ENCODE peak calls at places on chromosome 4, in five cellular contexts. J is cardiac muscle cell, C is choroid plexus epithelial cell, K is astrocyte of the cerebellum, Q is heart left ventricle. Y is an unnamed sample.
A peak's percentile ranks its signal among the peaks of the same experiment; 100 is the strongest.

GRCh38 chr4:162506253-162506652 is 342.5 kb upstream of the FSTL5 start:
- DNase-seq in J (peak; percentile 58), C (peak; percentile 80), K (peak; percentile 71), Q (no peak), Y (no peak)

GRCh38 chr4:38075370-38076152 is 115.4 kb downstream of the PTTG2 start:
- DNase-seq in J (peak; percentile 54), C (peak; percentile 61), K (no peak), Q (peak; percentile 44), Y (no peak)

GRCh38 chr4:113325876-113326615 is 276.6 kb downstream of the ANK2 start:
- DNase-seq in J (no peak), C (no peak), K (no peak), Q (no peak), Y (no peak)

GRCh38 chr4:106444557-106444956 is 76.0 kb upstream of the GIMD1 start:
- DNase-seq in J (no peak), C (peak; percentile 60), K (peak; percentile 77), Q (no peak), Y (no peak)

GRCh38 chr4:73520821-73521220 is 39.3 kb downstream of the AFM start:
- DNase-seq in J (peak; percentile 93), C (peak; percentile 84), K (peak; percentile 75), Q (no peak), Y (no peak)

GRCh38 chr4:148240241-148240640 is 202.0 kb downstream of the NR3C2 start:
- DNase-seq in J (no peak), C (no peak), K (no peak), Q (no peak), Y (no peak)

GRCh38 chr4:5722328-5722727 is 11.3 kb downstream of the EVC start:
- DNase-seq in J (no peak), C (no peak), K (no peak), Q (no peak), Y (peak; percentile 99)

GRCh38 chr4:85854543-85854942 is 379.6 kb downstream of the ARHGAP24 start:
- DNase-seq in J (no peak), C (no peak), K (no peak), Q (peak; percentile 15), Y (no peak)

GRCh38 chr4:80197132-80197573 is at the start of gene PRDM8:
- DNase-seq in J (no peak), C (no peak), K (no peak), Q (no peak), Y (no peak)

GRCh38 chr4:1239141-1239948 is 9.6 kb downstream of the CTBP1 start:
- DNase-seq in J (no peak), C (no peak), K (no peak), Q (no peak), Y (no peak)

GRCh38 chr4:97548943-97549583 is 594.2 kb downstream of the STPG2 start:
- DNase-seq in J (no peak), C (peak; percentile 30), K (no peak), Q (no peak), Y (no peak)

GRCh38 chr4:105988671-105989070 is 93.4 kb downstream of the NPNT start:
- DNase-seq in J (no peak), C (no peak), K (no peak), Q (no peak), Y (no peak)

GRCh38 chr4:132592340-132592739 is 556.8 kb upstream of the PCDH10 start:
- DNase-seq in J (no peak), C (no peak), K (no peak), Q (no peak), Y (no peak)

GRCh38 chr4:187118731-187119130 is 395.1 kb upstream of the FAT1 start:
- DNase-seq in J (no peak), C (no peak), K (no peak), Q (no peak), Y (no peak)

GRCh38 chr4:78542373-78542772 is 9.2 kb upstream of the ANXA3 start:
- DNase-seq in J (peak; percentile 62), C (peak; percentile 61), K (no peak), Q (no peak), Y (no peak)

GRCh38 chr4:101277661-101278060 is 69.7 kb downstream of the PPP3CA start:
- DNase-seq in J (peak; percentile 62), C (peak; percentile 72), K (peak; percentile 15), Q (no peak), Y (no peak)

GRCh38 chr4:5956285-5957021 is 61.8 kb downstream of the C4orf50 start:
- DNase-seq in J (no peak), C (no peak), K (no peak), Q (peak; percentile 23), Y (no peak)

GRCh38 chr4:149112109-149112508 is 669.9 kb upstream of the NR3C2 start:
- DNase-seq in J (no peak), C (no peak), K (no peak), Q (no peak), Y (no peak)

GRCh38 chr4:42399393-42399792 is 2.1 kb downstream of the SHISA3 start:
- DNase-seq in J (peak; percentile 14), C (no peak), K (no peak), Q (no peak), Y (no peak)

GRCh38 chr4:42397256-42397634 is at the start of gene SHISA3:
- DNase-seq in J (peak; percentile 65), C (no peak), K (no peak), Q (no peak), Y (no peak)

GRCh38 chr4:42398448-42399355 is 1.4 kb downstream of the SHISA3 start:
- DNase-seq in J (peak; percentile 13), C (no peak), K (no peak), Q (no peak), Y (no peak)

GRCh38 chr4:42396361-42397255 is 680 bp upstream of the SHISA3 start:
- DNase-seq in J (peak; percentile 45), C (no peak), K (no peak), Q (no peak), Y (no peak)

DNA sequence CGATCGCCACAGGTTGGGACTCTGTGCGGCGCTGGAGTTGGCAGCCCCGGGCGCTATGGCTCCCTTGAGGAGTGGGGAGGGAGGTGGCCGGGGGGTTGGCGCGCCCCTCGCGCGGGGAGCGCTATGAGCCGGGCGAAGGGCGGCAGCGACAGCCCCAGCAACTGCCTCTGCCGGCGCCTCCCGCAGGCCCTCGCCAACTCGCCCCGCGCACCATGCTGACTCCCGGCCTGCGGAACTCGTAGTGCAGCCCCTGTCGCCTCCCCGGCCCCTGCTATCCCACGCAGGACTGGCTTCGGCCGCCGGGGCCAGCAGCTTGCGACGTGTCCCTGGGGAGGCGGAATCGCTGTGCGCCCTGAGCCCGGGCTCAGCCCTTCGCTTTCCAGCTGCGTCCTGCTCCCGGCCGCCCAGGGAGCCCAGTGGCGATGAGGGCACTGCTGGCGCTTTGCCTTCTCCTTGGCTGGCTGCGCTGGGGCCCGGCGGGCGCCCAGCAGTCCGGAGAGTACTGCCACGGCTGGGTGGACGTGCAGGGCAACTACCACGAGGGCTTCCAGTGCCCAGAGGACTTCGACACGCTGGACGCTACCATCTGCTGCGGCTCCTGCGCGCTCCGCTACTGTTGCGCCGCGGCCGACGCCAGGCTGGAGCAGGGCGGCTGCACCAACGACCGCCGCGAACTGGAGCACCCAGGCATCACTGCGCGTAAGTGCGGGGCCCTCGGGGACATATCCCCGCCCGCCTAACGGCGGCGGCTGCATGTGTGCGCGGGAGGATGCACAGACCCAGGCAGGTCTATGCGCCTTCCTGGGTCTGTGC is 553 bp downstream of the SHISA3 start:
- DNase-seq in J (peak; percentile 49), C (no peak), K (no peak), Q (no peak), Y (no peak)
- H3K4me3 ChIP-seq in J (peak overlapping the region; percentile 31), C (peak overlapping the region; percentile 30), K (peak overlapping the region; percentile 48), Q (peak overlapping the region; percentile 64), Y (peak overlapping the region; percentile 64)

GRCh38 chr4:76108467-76109181 is 34.1 kb downstream of the ART3 start:
- DNase-seq in J (peak; percentile 48), C (peak; percentile 35), K (no peak), Q (no peak), Y (no peak)
- TF ChIP-seq CTCF in J (no peak), C (no peak), K (no peak), Q (no peak), Y (peak; percentile 30)

DNA sequence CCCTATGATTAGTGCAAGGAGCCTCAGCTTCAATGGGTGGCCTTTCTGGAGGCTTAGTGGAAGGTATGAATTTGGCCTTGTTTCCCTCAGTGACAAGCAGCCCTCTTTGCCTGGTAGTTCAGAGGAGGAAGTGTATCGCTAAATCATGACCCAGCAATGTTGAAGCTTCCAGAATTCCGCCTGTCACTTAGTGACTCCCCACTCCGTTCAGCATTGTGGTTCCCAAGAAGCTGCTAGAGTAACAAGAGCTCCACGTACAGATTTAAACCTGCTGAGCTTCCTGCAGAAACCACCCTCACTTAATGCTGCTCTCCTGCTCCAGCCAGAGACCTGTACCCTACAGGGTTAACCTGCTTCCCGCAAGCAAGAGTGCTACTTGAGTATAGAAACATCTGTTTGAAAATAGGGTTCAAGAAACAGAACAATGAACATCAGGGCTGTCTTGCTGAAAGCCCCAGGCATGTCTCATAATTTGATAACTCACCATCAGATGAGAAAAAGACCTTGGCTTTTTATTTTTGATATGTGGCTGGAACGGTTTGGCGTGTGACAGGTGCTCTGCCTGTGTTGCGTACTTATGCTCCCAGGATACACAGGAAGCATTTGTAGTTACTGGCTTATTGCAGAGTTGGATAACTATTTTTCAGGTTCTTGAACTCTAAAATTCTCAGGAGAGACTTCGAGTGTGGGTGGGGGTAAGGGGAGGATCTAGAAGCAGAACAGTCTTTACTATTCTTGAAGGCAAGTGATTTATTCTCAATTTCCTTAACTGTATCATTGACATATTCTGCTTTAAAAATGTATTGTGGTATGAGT is 105.3 kb downstream of the UCHL1 start:
- DNase-seq in J (no peak), C (no peak), K (no peak), Q (no peak), Y (no peak)
- H3K4me3 ChIP-seq in J (peak overlapping the region; percentile 69), C (no peak overlapping the region), K (peak overlapping the region; percentile 61), Q (peak overlapping the region; percentile 79), Y (peak overlapping the region; percentile 78)

GRCh38 chr4:2418652-2419571 is at the start of gene CFAP99:
- DNase-seq in J (peak; percentile 95), C (peak; percentile 92), K (peak; percentile 75), Q (peak; percentile 98), Y (peak; percentile 54)

GRCh38 chr4:2419814-2420213 is 1.1 kb downstream of the CFAP99 start:
- DNase-seq in J (no peak), C (no peak), K (no peak), Q (no peak), Y (no peak)

GRCh38 chr4:2416564-2417195 is 1.8 kb downstream of the ZFYVE28 start:
- DNase-seq in J (no peak), C (no peak), K (no peak), Q (peak; percentile 51), Y (no peak)

GRCh38 chr4:2417196-2417764 is 1.2 kb downstream of the ZFYVE28 start:
- DNase-seq in J (no peak), C (no peak), K (no peak), Q (no peak), Y (no peak)

DNA sequence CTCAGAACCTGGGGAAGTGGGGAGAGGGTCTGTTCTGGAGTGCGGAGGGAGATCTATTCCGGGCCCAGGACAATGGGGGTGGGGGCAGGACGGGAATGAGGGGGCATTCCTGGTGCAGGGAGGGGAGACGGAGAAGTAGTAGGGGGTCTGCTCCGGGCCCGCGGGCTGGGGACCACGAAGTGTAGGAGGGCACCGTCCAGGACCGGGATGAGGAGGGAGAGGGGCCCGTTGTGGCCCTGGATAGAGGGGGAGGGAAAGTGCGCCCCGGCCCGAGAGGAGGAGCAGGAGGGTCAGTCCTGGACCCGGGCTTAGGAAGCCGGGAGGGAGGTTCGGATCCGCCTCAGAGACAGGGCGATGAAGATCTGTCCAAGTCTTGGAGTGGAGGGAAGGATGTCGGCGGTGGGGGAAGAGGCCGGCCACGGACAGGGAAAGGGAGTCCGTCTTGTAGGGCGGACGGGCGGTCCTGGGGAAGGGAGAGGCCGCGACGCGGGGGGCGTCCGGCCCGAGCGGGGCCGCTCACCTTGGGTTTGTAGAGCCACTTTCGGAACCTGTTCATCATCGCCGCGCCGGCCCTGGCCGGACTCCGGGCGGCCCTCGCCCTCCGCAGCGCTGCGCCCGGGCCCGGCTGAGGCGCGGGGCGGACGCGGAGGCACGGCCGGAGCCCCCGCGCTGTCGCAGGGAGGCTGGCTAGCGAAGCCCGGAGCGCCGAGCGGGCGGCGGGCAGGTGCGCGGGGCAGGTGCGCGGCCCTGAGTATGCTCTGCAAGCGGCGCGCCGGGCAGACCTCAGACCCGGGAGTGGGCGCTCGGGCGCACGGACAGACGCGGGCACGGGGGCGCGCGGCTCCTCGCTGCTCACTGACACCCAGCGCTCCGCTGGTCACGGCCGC is at the start of gene ZFYVE28:
- DNase-seq in J (no peak), C (peak; percentile 31), K (no peak), Q (no peak), Y (no peak)
- TF ChIP-seq CTCF in J (no peak), C (no peak), K (no peak), Q (no peak), Y (no peak)